ENCODE peak calls at places on chromosomes 3 and 15, in five cellular contexts. Y is heart right ventricle, G is body of pancreas, V is prostate gland, K is uterus. O is an unnamed sample.

GRCh38 chr3:15958692-15959433 is 161.1 kb upstream of the ANKRD28 start:
- DNase-seq in Y (no peak), G (no peak), V (no peak), K (no peak), O (no peak)

GRCh38 chr3:38595393-38595792 is 54.1 kb downstream of the SCN5A start:
- DNase-seq in Y (no peak), G (no peak), V (no peak), K (no peak), O (no peak)

GRCh38 chr3:129018751-129019150 is 17.6 kb downstream of the EFCC1 start:
- DNase-seq in Y (no peak), G (no peak), V (no peak), K (no peak), O (no peak)

GRCh38 chr15:59372352-59373211 is at the start of gene MYO1E:
- DNase-seq in Y (peak; percentile 94), G (peak; percentile 94), V (peak; percentile 97), K (peak; percentile 95), O (peak; percentile 89)

GRCh38 chr15:72967836-72968530 is 84.3 kb upstream of the NEO1 start:
- DNase-seq in Y (no peak), G (no peak), V (no peak), K (no peak), O (no peak)

GRCh38 chr3:186287723-186288122 is 74.3 kb downstream of the DGKG start:
- DNase-seq in Y (no peak), G (no peak), V (no peak), K (no peak), O (no peak)

GRCh38 chr3:64464955-64465354 is 222.8 kb downstream of the ADAMTS9 start:
- DNase-seq in Y (no peak), G (no peak), V (no peak), K (no peak), O (no peak)

GRCh38 chr15:85730001-85730820 is 64.5 kb downstream of the KLHL25 start:
- DNase-seq in Y (peak; percentile 60), G (no peak), V (peak; percentile 66), K (no peak), O (no peak)

GRCh38 chr3:158539414-158540014 is 31.5 kb upstream of the MLF1 start:
- DNase-seq in Y (peak; percentile 21), G (peak; percentile 15), V (peak; percentile 5), K (no peak), O (no peak)

GRCh38 chr3:32137870-32138269 is 31.4 kb downstream of the GPD1L start:
- DNase-seq in Y (no peak), G (no peak), V (no peak), K (no peak), O (no peak)

GRCh38 chr15:68389936-68390790 is 41.8 kb downstream of the ITGA11 start:
- DNase-seq in Y (no peak), G (peak; percentile 3), V (no peak), K (peak; percentile 23), O (no peak)

GRCh38 chr3:112647122-112647521 is 6.2 kb upstream of the CCDC80 start:
- DNase-seq in Y (no peak), G (no peak), V (no peak), K (no peak), O (no peak)

GRCh38 chr3:105369501-105370371 is 3.0 kb downstream of the ALCAM start:
- DNase-seq in Y (peak; percentile 50), G (peak; percentile 78), V (peak; percentile 74), K (peak; percentile 64), O (peak; percentile 69)

GRCh38 chr3:186102687-186103086 is 6.2 kb downstream of the ETV5 start:
- DNase-seq in Y (no peak), G (no peak), V (no peak), K (no peak), O (no peak)

DNA sequence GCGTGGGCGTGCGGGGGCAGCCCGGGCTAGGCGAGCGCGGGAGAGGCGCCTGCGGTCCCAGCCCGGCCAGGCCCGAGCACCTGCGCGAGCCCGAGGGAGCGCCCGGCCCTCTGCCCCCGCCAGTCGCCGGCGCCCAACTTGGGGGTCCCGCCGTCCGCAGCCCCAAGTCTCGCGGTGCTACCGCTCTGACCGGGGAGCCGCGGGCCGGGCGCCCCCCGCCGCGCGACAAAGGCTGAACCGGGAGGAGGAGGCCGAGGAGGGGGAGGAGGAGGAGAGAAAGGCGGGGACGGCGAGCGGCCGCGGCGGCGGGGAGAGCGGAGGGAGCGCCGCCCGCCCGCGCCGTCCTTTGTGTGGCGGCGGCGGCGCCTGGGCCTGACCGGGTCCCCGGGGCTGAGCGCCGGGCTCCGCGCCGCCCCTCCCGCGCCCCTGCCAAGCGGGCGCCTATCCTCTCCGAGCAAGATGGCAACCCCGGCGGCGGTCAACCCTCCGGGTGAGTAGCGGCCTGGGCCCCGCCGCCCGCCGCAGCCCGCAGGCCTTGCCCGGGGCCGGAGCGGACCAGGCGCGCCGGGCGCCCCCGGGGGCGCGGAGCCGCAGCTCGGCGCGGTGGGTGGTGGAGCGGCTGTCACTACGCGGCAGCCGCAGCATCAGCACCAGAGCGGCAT is at the start of gene ARNT2:
- DNase-seq in Y (peak; percentile 16), G (peak; percentile 33), V (no peak), K (no peak), O (peak; percentile 80)
- H3K4me3 ChIP-seq in Y (peak within 1 kb of the TSS; percentile 49), G (peak within 1 kb of the TSS; percentile 30), V (peak within 1 kb of the TSS; percentile 54), K (peak within 1 kb of the TSS; percentile 25), O (peak within 1 kb of the TSS; percentile 38)

GRCh38 chr3:194488007-194488742 is 1.4 kb upstream of the ATP13A3 start:
- DNase-seq in Y (no peak), G (no peak), V (no peak), K (no peak), O (no peak)
- H3K4me3 ChIP-seq in Y (peak overlapping the region; percentile 76), G (no peak overlapping the region), V (no peak overlapping the region), K (no peak overlapping the region), O (peak overlapping the region; percentile 68)

GRCh38 chr15:40088929-40089755 is 19.5 kb downstream of the BMF start:
- DNase-seq in Y (no peak), G (no peak), V (no peak), K (peak; percentile 28), O (no peak)
- H3K4me3 ChIP-seq in Y (no peak overlapping the region), G (no peak overlapping the region), V (no peak overlapping the region), K (no peak overlapping the region), O (no peak overlapping the region)

GRCh38 chr3:169146112-169146665 is 517.3 kb downstream of the MECOM start:
- DNase-seq in Y (peak; percentile 62), G (peak; percentile 73), V (peak; percentile 68), K (peak; percentile 22), O (peak; percentile 83)
- H3K4me3 ChIP-seq in Y (peak overlapping the region; percentile 61), G (peak overlapping the region; percentile 42), V (peak overlapping the region; percentile 27), K (peak overlapping the region; percentile 23), O (peak overlapping the region; percentile 40)

GRCh38 chr3:308597-309321 is 112.2 kb downstream of the CHL1 start:
- DNase-seq in Y (no peak), G (no peak), V (no peak), K (no peak), O (peak; percentile 62)
- H3K4me3 ChIP-seq in Y (no peak overlapping the region), G (no peak overlapping the region), V (no peak overlapping the region), K (no peak overlapping the region), O (no peak overlapping the region)

DNA sequence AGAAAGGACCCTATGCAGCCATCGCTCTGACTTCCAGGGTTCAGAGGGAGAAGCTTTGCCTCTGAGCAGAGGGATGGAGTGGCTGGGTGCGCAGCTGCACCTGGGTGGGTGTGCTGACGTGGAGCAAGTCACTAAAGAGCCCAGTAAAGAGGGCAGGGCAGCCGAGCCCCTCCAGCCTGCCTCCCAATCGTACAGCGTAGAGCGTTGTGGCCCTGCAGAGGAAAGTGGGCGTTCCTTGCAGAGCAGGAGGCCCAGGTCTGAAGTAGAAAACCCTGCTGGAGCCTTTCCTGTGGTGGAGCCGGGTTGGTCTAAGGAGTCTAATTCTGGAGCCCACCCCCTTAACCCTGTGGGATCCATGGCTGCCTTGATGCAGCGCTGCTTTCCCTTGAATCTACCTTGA is 61.0 kb downstream of the ABTB1 start:
- DNase-seq in Y (no peak), G (no peak), V (no peak), K (no peak), O (no peak)
- H3K4me3 ChIP-seq in Y (no peak overlapping the region), G (no peak overlapping the region), V (no peak overlapping the region), K (no peak overlapping the region), O (no peak overlapping the region)

DNA sequence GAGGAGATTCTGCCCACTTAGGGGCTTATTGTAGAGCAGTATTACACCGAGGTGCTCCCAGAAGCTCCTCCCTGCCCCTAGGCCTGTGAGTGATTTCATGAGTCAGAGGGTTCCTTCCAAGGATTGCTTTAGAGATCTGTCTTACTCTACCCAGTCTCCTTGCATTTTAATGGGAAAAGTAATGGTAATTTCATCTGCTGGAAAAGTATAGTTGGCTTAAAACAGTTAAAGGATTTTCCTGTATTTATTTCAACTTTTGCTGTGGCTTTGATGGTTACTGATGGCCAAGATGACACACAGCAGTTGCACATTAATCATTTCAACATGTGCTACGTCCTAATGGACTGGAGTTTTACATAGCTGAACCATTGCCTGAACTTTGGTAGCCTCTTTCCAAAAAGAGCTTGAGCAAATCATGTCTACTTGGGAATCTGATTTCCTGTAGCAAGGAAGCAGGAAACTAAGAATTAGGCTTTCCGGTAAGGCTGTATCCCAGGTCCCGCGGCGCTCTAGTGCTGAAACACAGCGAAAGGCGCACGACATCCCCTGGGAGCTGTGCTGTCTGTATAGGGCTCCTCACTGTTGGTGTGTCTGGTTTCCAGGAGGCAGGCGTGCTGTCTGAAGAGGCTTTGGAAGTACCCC is 9.2 kb upstream of the PGPEP1L start:
- DNase-seq in Y (peak; percentile 37), G (no peak), V (no peak), K (no peak), O (no peak)
- H3K4me3 ChIP-seq in Y (no peak overlapping the region), G (no peak overlapping the region), V (no peak overlapping the region), K (no peak overlapping the region), O (no peak overlapping the region)

DNA sequence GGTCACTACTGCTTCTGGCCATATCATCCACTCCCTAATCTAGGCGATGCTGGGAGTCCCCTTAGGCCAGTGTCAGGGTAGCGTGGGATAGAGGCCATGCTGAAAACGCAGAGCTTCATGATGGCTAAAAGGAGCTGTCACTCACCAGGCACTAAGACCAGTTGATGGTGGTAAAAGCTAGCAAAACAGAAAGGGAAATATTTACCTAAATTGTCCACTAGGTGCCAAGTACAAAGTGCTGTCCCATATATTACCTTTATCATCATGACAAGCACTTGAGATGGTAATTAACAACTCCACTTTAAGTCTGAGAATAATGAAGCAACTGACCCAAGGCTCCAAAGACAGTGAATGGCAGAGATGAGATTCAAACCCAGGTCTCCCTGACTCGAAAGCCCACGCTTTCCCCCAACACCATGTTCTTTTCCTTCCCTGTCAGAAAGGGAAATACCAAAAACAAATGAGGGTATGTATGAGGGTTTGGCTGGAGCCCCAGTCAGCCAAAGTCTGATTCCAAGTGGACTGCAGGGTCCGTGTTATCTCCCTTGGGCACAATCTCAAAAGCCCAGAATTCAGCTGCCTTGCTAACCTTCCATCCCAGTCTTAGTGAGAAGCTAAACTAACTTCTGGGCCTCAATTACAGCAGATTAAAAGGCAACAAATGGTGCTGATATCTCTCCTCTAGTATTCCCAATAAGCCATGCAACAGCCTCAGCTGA is 84.7 kb downstream of the RBPMS2 start:
- DNase-seq in Y (no peak), G (no peak), V (no peak), K (no peak), O (no peak)
- H3K4me3 ChIP-seq in Y (no peak overlapping the region), G (no peak overlapping the region), V (no peak overlapping the region), K (no peak overlapping the region), O (no peak overlapping the region)